ENCODE peak calls at places on chromosomes 2 and 18, in six cellular contexts. A is GM04503; Q is activated T-cell treated with anti-CD3 and anti-CD28 coated beads for 1 hour; J is CD4-positive, alpha-beta T cell; M is chondrocyte; L is DMS79 treated with DMSO at 0.1 percent for 48 hours. I is an unnamed sample.
A peak's percentile ranks its signal among the peaks of the same experiment; 100 is the strongest.

GRCh38 chr2:9813312-9814128 is 29.8 kb upstream of the TAF1B start:
- DNase-seq in M (peak; percentile 77), A (no peak), Q (peak; percentile 63), J (peak; percentile 49), L (peak; percentile 31), I (peak; percentile 71)

GRCh38 chr2:187936228-187936627 is 355.4 kb upstream of the GULP1 start:
- DNase-seq in A (no peak), M (no peak), L (no peak), Q (no peak), J (no peak), I (no peak)

GRCh38 chr2:230410263-230410662 is 5.7 kb upstream of the SP100 start:
- DNase-seq in M (no peak), Q (no peak), J (no peak), L (no peak), A (no peak), I (no peak)

GRCh38 chr2:47520302-47520630 is 117.3 kb downstream of the MSH2 start:
- DNase-seq in J (no peak), L (peak; percentile 63), M (no peak), A (no peak), Q (no peak), I (no peak)

GRCh38 chr2:229084467-229084866 is 186.6 kb downstream of the PID1 start:
- DNase-seq in J (no peak), M (no peak), A (peak; percentile 11), L (no peak), Q (no peak), I (no peak)

GRCh38 chr2:168758970-168759820 is 43.2 kb upstream of the NOSTRIN start:
- DNase-seq in L (peak; percentile 23), M (no peak), J (no peak), Q (no peak), A (no peak), I (no peak)

GRCh38 chr2:974054-974453 is 23.4 kb downstream of the SNTG2 start:
- DNase-seq in L (no peak), M (no peak), Q (no peak), A (no peak), J (no peak), I (no peak)

GRCh38 chr2:83462881-83463280 is 996.2 kb downstream of the SUCLG1 start:
- DNase-seq in J (no peak), L (no peak), A (no peak), Q (no peak), M (no peak), I (no peak)

GRCh38 chr18:42028232-42028832 is 73.3 kb downstream of the PIK3C3 start:
- DNase-seq in J (peak; percentile 3), M (no peak), Q (peak; percentile 2), L (no peak), A (no peak), I (no peak)

GRCh38 chr2:79487371-79487770 is 25.5 kb upstream of the CTNNA2 start:
- DNase-seq in L (no peak), Q (no peak), M (no peak), J (no peak), A (no peak), I (no peak)

GRCh38 chr2:180029575-180029974 is 22.5 kb upstream of the CWC22 start:
- DNase-seq in M (no peak), J (no peak), A (no peak), Q (no peak), L (no peak), I (no peak)

GRCh38 chr2:228657807-228658402 is 476.4 kb upstream of the SPHKAP start:
- DNase-seq in A (no peak), Q (no peak), J (no peak), M (no peak), L (peak; percentile 71), I (no peak)

GRCh38 chr2:127826047-127826446 is 15.1 kb upstream of the WDR33 start:
- DNase-seq in A (no peak), L (peak; percentile 95), J (no peak), Q (no peak), M (no peak), I (no peak)

GRCh38 chr18:78624646-78625279 is 354.9 kb upstream of the SALL3 start:
- DNase-seq in A (no peak), L (no peak), M (peak; percentile 61), J (no peak), Q (no peak), I (no peak)

GRCh38 chr18:26088482-26088881 is 1.9 kb downstream of the SS18 start:
- DNase-seq in A (no peak), M (no peak), Q (no peak), J (no peak), L (no peak), I (no peak)

GRCh38 chr2:9166579-9167392 is 39.8 kb upstream of the ASAP2 start:
- DNase-seq in Q (no peak), L (no peak), J (no peak), M (no peak), A (no peak), I (no peak)

GRCh38 chr2:31270871-31271270 is 36.9 kb downstream of the EHD3 start:
- DNase-seq in M (no peak), J (no peak), Q (no peak), L (no peak), A (no peak), I (no peak)

GRCh38 chr18:21735452-21736015 is 5.1 kb upstream of the MIB1 start:
- DNase-seq in L (no peak), M (no peak), A (no peak), Q (peak; percentile 22), J (peak; percentile 50), I (no peak)

GRCh38 chr18:23236876-23237468 is 101.7 kb downstream of the CABLES1 start:
- DNase-seq in A (no peak), L (peak; percentile 23), Q (no peak), J (no peak), M (no peak), I (no peak)

GRCh38 chr18:31302991-31303390 is 15.0 kb upstream of the DSG1 start:
- DNase-seq in L (no peak), M (no peak), J (no peak), Q (no peak), A (no peak), I (no peak)

GRCh38 chr2:99279969-99280695 is 20.9 kb downstream of the LYG1 start:
- DNase-seq in Q (no peak), L (no peak), M (no peak), A (no peak), J (no peak), I (no peak)

GRCh38 chr2:109510136-109511028 is 103.4 kb downstream of the SEPTIN10 start:
- DNase-seq in M (no peak), Q (peak; percentile 68), A (no peak), L (peak; percentile 68), J (peak; percentile 66), I (peak; percentile 85)

GRCh38 chr2:100070078-100070477 is 72.3 kb downstream of the AFF3 start:
- DNase-seq in J (no peak), M (no peak), Q (no peak), A (no peak), L (no peak), I (no peak)

GRCh38 chr2:42371621-42372473 is 10.8 kb upstream of the COX7A2L start:
- DNase-seq in M (no peak), A (no peak), L (no peak), J (no peak), Q (no peak), I (no peak)

GRCh38 chr2:170966648-170967396 is 37.8 kb downstream of the GORASP2 start:
- DNase-seq in M (no peak), A (no peak), J (no peak), Q (no peak), L (no peak), I (no peak)

GRCh38 chr2:16320716-16321115 is 344.9 kb downstream of the CYRIA start:
- DNase-seq in M (no peak), J (no peak), Q (no peak), A (no peak), L (no peak), I (no peak)

GRCh38 chr2:237556773-237557632 is 9.4 kb upstream of the PRLH start:
- DNase-seq in L (no peak), M (no peak), A (no peak), Q (no peak), J (no peak), I (no peak)

GRCh38 chr2:51597086-51597485 is 565.2 kb upstream of the NRXN1 start:
- DNase-seq in A (no peak), L (no peak), J (no peak), M (no peak), Q (no peak), I (no peak)

GRCh38 chr2:218289639-218290315 is 2.5 kb downstream of the TMBIM1 start:
- DNase-seq in L (peak; percentile 19), A (peak; percentile 25), J (no peak), M (no peak), Q (no peak), I (no peak)

GRCh38 chr2:163943403-163944356 is 207.9 kb upstream of the FIGN start:
- DNase-seq in J (no peak), M (no peak), A (no peak), Q (no peak), L (no peak), I (no peak)

GRCh38 chr2:127107622-127107999 is 657 bp upstream of the BIN1 start:
- DNase-seq in Q (no peak), A (no peak), M (no peak), L (peak; percentile 40), J (no peak), I (no peak)

GRCh38 chr2:98822301-98823164 is 91.6 kb upstream of the MGAT4A start:
- DNase-seq in J (peak; percentile 48), M (no peak), L (no peak), Q (peak; percentile 40), A (no peak), I (peak; percentile 45)

GRCh38 chr2:23427976-23428375 is 43.0 kb downstream of the KLHL29 start:
- DNase-seq in J (no peak), A (no peak), M (no peak), L (no peak), Q (no peak), I (no peak)

GRCh38 chr2:41933585-41934322 is 114.1 kb upstream of the PKDCC start:
- DNase-seq in A (peak; percentile 92), L (no peak), Q (no peak), M (no peak), J (no peak), I (no peak)

GRCh38 chr2:16613475-16613874 is 52.2 kb downstream of the CYRIA start:
- DNase-seq in M (no peak), J (no peak), A (no peak), Q (no peak), L (peak; percentile 63), I (no peak)

GRCh38 chr2:53033416-53033815 is 734.2 kb upstream of the CHAC2 start:
- DNase-seq in L (no peak), M (no peak), A (peak; percentile 73), Q (no peak), J (no peak), I (no peak)

GRCh38 chr2:95052301-95052700 is 26.8 kb downstream of the MAL start:
- DNase-seq in J (no peak), Q (no peak), A (no peak), M (peak; percentile 21), L (peak; percentile 55), I (no peak)

GRCh38 chr2:36358317-36358659 is 2.7 kb downstream of the CRIM1 start:
- DNase-seq in Q (no peak), J (no peak), A (peak; percentile 67), L (no peak), M (no peak), I (no peak)

GRCh38 chr2:29053223-29053622 is 21.1 kb downstream of the PCARE start:
- DNase-seq in A (no peak), Q (no peak), M (no peak), L (no peak), J (no peak), I (no peak)